ENCODE peak calls at places on chromosomes 4 and X, in four cellular contexts. M is fibroblast of lung, R is coronary artery, P is ovary. O is an unnamed sample.

GRCh38 chr4:176883108-176883550 is 90.4 kb upstream of the VEGFC start:
- DNase-seq in M (peak), R (no peak), P (no peak), O (no peak)

GRCh38 chr4:14920759-14921313 is 81.4 kb upstream of the CPEB2 start:
- DNase-seq in M (no peak), R (no peak), P (no peak), O (no peak)

GRCh38 chrX:97743014-97743413 is 859.3 kb downstream of the RPA4 start:
- DNase-seq in M (no peak), R (no peak), P (no peak), O (no peak)

GRCh38 chr4:135371137-135371536 is 1169.5 kb upstream of the PABPC4L start:
- DNase-seq in M (no peak), R (no peak), P (no peak), O (no peak)

GRCh38 chrX:113514906-113515305 is 674.3 kb upstream of the AMOT start:
- DNase-seq in M (no peak), R (no peak), P (no peak), O (no peak)

GRCh38 chrX:77510007-77510406 is 62.8 kb downstream of the FGF16 start:
- DNase-seq in M (no peak), R (no peak), P (no peak), O (no peak)

GRCh38 chr4:8747467-8747841 is 124.2 kb downstream of the HMX1 start:
- DNase-seq in M (no peak), R (peak), P (no peak), O (no peak)

GRCh38 chr4:127709456-127709855 is 20.7 kb upstream of the SLC25A31 start:
- DNase-seq in M (peak), R (no peak), P (no peak), O (no peak)

GRCh38 chrX:23334871-23335599 is 386 bp downstream of the PTCHD1 start:
- DNase-seq in M (no peak), R (no peak), P (no peak), O (no peak)

GRCh38 chr4:114156371-114156770 is 176.9 kb upstream of the ARSJ start:
- DNase-seq in M (peak), R (no peak), P (no peak), O (no peak)

GRCh38 chr4:76688737-76689078 is 209.2 kb downstream of the SOWAHB start:
- DNase-seq in M (peak), R (no peak), P (no peak), O (no peak)
- H3K4me3 ChIP-seq in M (peak), R (peak), P (peak), O (peak)

GRCh38 chr4:41991916-41992767 is 1.8 kb downstream of the SLC30A9 start:
- DNase-seq in M (peak), R (no peak), P (no peak), O (no peak)
- H3K4me3 ChIP-seq in M (no peak), R (peak), P (no peak), O (no peak)

GRCh38 chrX:135596495-135596894 is 76.0 kb downstream of the INTS6L start:
- DNase-seq in M (peak), R (no peak), P (no peak), O (no peak)
- H3K4me3 ChIP-seq in M (no peak), R (no peak), P (no peak), O (no peak)

DNA sequence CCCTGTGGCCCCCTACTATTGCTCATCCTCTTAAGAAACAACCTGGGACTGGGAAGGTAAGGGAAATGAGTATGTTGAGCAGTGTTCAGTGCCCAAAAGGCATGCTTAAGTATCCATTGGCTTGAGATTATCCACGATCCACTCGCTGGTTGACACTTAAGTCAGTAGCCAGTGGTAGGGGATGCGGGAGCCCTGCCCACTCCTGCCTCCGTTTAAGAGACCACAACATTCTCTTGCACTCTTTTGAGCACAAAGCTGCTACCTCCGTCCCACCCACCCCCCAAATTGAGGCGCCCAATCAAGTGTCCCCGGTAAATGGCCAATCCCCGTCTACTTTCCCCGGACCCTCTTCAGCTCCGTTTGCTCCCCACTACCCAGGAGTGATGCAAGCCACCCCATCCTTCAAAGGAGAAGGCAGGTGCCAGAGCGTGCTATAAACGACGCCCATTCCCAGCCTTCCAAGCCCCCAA is 25.0 kb downstream of the UTP14A start:
- DNase-seq in M (peak), R (no peak), P (no peak), O (no peak)
- H3K4me3 ChIP-seq in M (peak), R (peak), P (peak), O (peak)

GRCh38 chr4:102564399-102564921 is 63.3 kb downstream of the NFKB1 start:
- DNase-seq in M (peak), R (no peak), P (no peak), O (peak)
- H3K4me3 ChIP-seq in M (no peak), R (no peak), P (no peak), O (no peak)

DNA sequence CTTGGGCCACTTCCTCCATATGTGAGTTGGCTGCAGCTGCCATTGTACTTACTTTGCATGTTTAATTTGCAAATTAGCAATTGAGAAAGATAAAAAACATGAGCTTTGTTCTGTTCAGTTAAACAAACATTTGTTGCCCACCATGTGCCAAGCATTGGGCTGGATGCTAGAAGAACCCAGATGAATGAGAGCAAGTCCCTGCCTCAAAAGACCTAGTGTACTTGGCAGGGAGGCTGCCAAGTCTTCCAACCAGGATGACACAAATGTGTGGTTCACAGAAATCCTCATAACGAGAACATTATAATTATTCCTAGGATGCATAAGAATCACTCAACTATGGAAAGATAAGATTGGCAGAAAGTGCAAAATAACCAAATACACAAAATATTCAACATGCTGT is 66.7 kb downstream of the GPM6A start:
- DNase-seq in M (no peak), R (no peak), P (no peak), O (no peak)
- H3K4me3 ChIP-seq in M (no peak), R (no peak), P (no peak), O (no peak)

DNA sequence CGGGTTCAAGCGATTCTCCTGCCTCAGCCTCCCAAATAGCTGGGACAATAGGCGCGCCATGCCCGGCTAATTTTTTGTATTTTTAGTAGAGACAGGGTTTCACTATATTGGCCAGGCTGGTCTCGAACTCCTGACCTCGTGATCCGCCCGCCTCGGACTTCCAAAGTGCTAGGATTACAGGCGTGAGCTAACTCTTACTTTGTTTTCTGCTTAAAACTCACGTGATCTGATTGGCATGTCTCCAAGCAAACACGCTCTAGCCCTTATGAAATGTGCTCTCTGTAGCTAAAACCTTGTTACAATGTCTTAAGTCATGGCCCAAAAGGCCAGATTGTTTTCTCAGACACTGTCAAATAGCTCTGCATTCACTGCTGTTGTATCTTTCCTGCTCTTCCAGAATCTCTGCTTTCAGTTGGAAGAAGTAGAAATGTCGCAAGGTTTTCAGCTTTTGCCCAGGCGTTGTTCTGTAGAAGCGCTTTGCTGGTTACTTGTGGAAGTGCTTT is 39.7 kb upstream of the OGT start:
- DNase-seq in M (no peak), R (no peak), P (peak), O (no peak)
- H3K4me3 ChIP-seq in M (no peak), R (peak), P (peak), O (peak)

DNA sequence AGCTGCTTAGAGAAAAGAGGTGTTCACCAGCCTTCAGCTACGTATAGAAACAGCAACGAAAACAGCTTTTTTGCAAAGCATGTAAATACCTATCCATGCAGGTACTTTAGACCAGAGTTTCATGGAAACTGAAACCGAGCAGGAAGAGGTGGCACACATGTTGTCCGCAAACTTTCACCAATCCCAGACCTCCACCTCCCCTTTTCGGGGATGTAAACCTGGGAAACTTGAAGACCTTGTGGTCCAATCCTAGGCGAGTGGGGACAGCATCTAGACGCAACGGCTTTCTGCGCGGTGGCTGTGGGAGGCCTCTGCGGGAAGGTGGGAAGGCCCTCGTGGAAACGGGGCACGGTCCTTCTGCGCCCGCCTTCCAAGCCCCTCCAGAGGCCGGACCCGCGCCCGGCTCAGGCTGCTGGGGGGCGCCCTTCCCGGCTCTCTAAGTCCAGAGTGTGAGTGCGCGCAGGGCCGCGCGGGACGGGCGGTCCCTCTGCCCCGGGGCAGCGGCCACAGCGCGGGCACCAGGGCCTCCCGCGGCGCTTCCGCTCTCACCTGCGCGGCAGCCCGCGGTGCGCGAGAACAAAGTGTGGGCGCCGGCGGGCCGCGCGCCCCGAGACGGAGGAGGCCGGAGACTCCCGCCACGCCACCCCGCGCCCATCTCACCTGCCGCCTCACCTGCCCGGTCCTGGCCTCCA is 831 bp upstream of the SHROOM2 start:
- DNase-seq in M (no peak), R (no peak), P (no peak), O (no peak)
- H3K4me3 ChIP-seq in M (no peak), R (peak), P (peak), O (no peak)

GRCh38 chr4:54232151-54232688 is 3.1 kb downstream of the PDGFRA start:
- DNase-seq in M (peak), R (no peak), P (no peak), O (no peak)
- H3K4me3 ChIP-seq in M (peak), R (peak), P (peak), O (peak)

GRCh38 chr4:74391346-74391745 is 26.4 kb downstream of the EREG start:
- DNase-seq in M (no peak), R (no peak), P (no peak), O (no peak)

GRCh38 chr4:74390677-74391076 is 25.7 kb downstream of the EREG start:
- DNase-seq in M (no peak), R (no peak), P (no peak), O (no peak)

GRCh38 chr4:74387790-74388189 is 22.8 kb downstream of the EREG start:
- DNase-seq in M (no peak), R (no peak), P (no peak), O (no peak)

GRCh38 chr4:74391890-74392478 is 27.0 kb downstream of the EREG start:
- DNase-seq in M (peak), R (no peak), P (no peak), O (no peak)

DNA sequence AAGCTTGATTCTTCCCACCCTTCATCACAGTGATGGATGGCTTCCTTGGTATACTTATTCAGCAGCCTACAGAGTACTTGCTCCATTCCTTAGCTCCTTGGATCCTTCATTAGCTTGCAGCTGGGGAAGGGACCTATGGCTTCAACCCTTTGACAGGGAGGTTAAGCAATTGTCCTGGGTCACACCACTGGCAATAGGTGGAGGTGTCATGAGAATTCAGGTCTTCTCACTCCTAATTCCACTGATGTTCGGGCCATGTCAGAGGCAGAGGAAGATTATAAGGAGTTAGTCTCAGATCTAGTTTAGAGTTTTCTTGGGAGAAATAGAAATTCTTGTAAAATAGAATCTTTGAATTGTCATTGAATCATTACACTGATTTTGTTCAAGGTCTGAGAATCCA is 24.5 kb downstream of the EREG start:
- DNase-seq in M (no peak), R (no peak), P (no peak), O (no peak)
- H3K4me3 ChIP-seq in M (no peak), R (no peak), P (no peak), O (no peak)